ENCODE peak calls at places on chromosome 5, in nine cellular contexts. One of them, this sample, is unnamed.

GRCh38 chr5:39503148-39503547 is 78.4 kb upstream of the DAB2 start:
- DNase-seq in right cardiac atrium: peak; percentile 51
- DNase-seq in aorta: no peak
- DNase-seq in CD8-positive, alpha-beta memory T cell: no peak
- DNase-seq in CD8-positive, alpha-beta T cell: no peak
- DNase-seq in GM23248: peak; percentile 80
- DNase-seq in pancreas: no peak
- DNase-seq in kidney: no peak
- DNase-seq in mesenchymal stem cell: peak; percentile 71
- DNase-seq in this sample: no peak

GRCh38 chr5:143759368-143760136 is 52.4 kb upstream of the HMHB1 start:
- DNase-seq in right cardiac atrium: no peak
- DNase-seq in aorta: no peak
- DNase-seq in CD8-positive, alpha-beta memory T cell: no peak
- DNase-seq in CD8-positive, alpha-beta T cell: no peak
- DNase-seq in GM23248: peak; percentile 37
- DNase-seq in pancreas: no peak
- DNase-seq in kidney: no peak
- DNase-seq in mesenchymal stem cell: no peak
- DNase-seq in this sample: no peak

GRCh38 chr5:72032769-72033168 is 74.5 kb upstream of the MAP1B start:
- DNase-seq in right cardiac atrium: no peak
- DNase-seq in aorta: no peak
- DNase-seq in CD8-positive, alpha-beta memory T cell: no peak
- DNase-seq in CD8-positive, alpha-beta T cell: no peak
- DNase-seq in GM23248: no peak
- DNase-seq in pancreas: no peak
- DNase-seq in kidney: no peak
- DNase-seq in mesenchymal stem cell: no peak
- DNase-seq in this sample: no peak

GRCh38 chr5:82635561-82636288 is 357.6 kb upstream of the RPS23 start:
- DNase-seq in right cardiac atrium: no peak
- DNase-seq in aorta: no peak
- DNase-seq in CD8-positive, alpha-beta memory T cell: no peak
- DNase-seq in CD8-positive, alpha-beta T cell: no peak
- DNase-seq in GM23248: peak; percentile 68
- DNase-seq in pancreas: peak; percentile 16
- DNase-seq in kidney: no peak
- DNase-seq in mesenchymal stem cell: no peak
- DNase-seq in this sample: no peak

GRCh38 chr5:181221105-181221791 is 1.8 kb upstream of the TRIM41 start:
- DNase-seq in right cardiac atrium: peak; percentile 73
- DNase-seq in aorta: no peak
- DNase-seq in CD8-positive, alpha-beta memory T cell: peak; percentile 59
- DNase-seq in CD8-positive, alpha-beta T cell: peak; percentile 71
- DNase-seq in GM23248: no peak
- DNase-seq in pancreas: peak; percentile 26
- DNase-seq in kidney: no peak
- DNase-seq in mesenchymal stem cell: no peak
- DNase-seq in this sample: no peak

GRCh38 chr5:95810305-95811125 is 12.0 kb downstream of the GLRX start:
- DNase-seq in right cardiac atrium: no peak
- DNase-seq in aorta: no peak
- DNase-seq in CD8-positive, alpha-beta memory T cell: no peak
- DNase-seq in CD8-positive, alpha-beta T cell: no peak
- DNase-seq in GM23248: no peak
- DNase-seq in pancreas: no peak
- DNase-seq in kidney: no peak
- DNase-seq in mesenchymal stem cell: peak; percentile 42
- DNase-seq in this sample: no peak

GRCh38 chr5:172414618-172415599 is 39.4 kb downstream of the SH3PXD2B start:
- DNase-seq in right cardiac atrium: peak; percentile 86
- DNase-seq in aorta: peak; percentile 83
- DNase-seq in CD8-positive, alpha-beta memory T cell: no peak
- DNase-seq in CD8-positive, alpha-beta T cell: no peak
- DNase-seq in GM23248: peak; percentile 83
- DNase-seq in pancreas: peak; percentile 58
- DNase-seq in kidney: no peak
- DNase-seq in mesenchymal stem cell: no peak
- DNase-seq in this sample: peak; percentile 51

GRCh38 chr5:141512390-141513020 is 23.6 kb downstream of the PCDHGC5 start:
- DNase-seq in right cardiac atrium: peak; percentile 94
- DNase-seq in aorta: peak; percentile 95
- DNase-seq in CD8-positive, alpha-beta memory T cell: peak; percentile 81
- DNase-seq in CD8-positive, alpha-beta T cell: peak; percentile 91
- DNase-seq in GM23248: peak; percentile 78
- DNase-seq in pancreas: peak; percentile 76
- DNase-seq in kidney: peak; percentile 90
- DNase-seq in mesenchymal stem cell: peak; percentile 65
- DNase-seq in this sample: peak; percentile 90

GRCh38 chr5:179257190-179257741 is 88.0 kb downstream of the ADAMTS2 start:
- DNase-seq in right cardiac atrium: peak; percentile 72
- DNase-seq in aorta: peak; percentile 73
- DNase-seq in CD8-positive, alpha-beta memory T cell: no peak
- DNase-seq in CD8-positive, alpha-beta T cell: no peak
- DNase-seq in GM23248: no peak
- DNase-seq in pancreas: no peak
- DNase-seq in kidney: peak; percentile 73
- DNase-seq in mesenchymal stem cell: no peak
- DNase-seq in this sample: peak; percentile 47

GRCh38 chr5:144467795-144468194 is 297.1 kb downstream of the KCTD16 start:
- DNase-seq in right cardiac atrium: no peak
- DNase-seq in aorta: no peak
- DNase-seq in CD8-positive, alpha-beta memory T cell: no peak
- DNase-seq in CD8-positive, alpha-beta T cell: no peak
- DNase-seq in GM23248: peak; percentile 59
- DNase-seq in pancreas: peak; percentile 19
- DNase-seq in kidney: no peak
- DNase-seq in mesenchymal stem cell: peak; percentile 67
- DNase-seq in this sample: no peak

GRCh38 chr5:472656-473343 is 29.8 kb downstream of the EXOC3 start:
- DNase-seq in right cardiac atrium: peak; percentile 96
- DNase-seq in aorta: peak; percentile 97
- DNase-seq in CD8-positive, alpha-beta memory T cell: peak; percentile 89
- DNase-seq in CD8-positive, alpha-beta T cell: peak; percentile 93
- DNase-seq in GM23248: peak; percentile 94
- DNase-seq in pancreas: peak; percentile 84
- DNase-seq in kidney: peak; percentile 96
- DNase-seq in mesenchymal stem cell: peak; percentile 79
- DNase-seq in this sample: peak; percentile 89

GRCh38 chr5:1505506-1506241 is 18.1 kb downstream of the LPCAT1 start:
- DNase-seq in right cardiac atrium: peak; percentile 56
- DNase-seq in aorta: peak; percentile 70
- DNase-seq in CD8-positive, alpha-beta memory T cell: no peak
- DNase-seq in CD8-positive, alpha-beta T cell: no peak
- DNase-seq in GM23248: no peak
- DNase-seq in pancreas: no peak
- DNase-seq in kidney: peak; percentile 72
- DNase-seq in mesenchymal stem cell: no peak
- DNase-seq in this sample: peak; percentile 37

GRCh38 chr5:129410488-129410887 is 49.6 kb upstream of the ADAMTS19 start:
- DNase-seq in right cardiac atrium: no peak
- DNase-seq in aorta: no peak
- DNase-seq in CD8-positive, alpha-beta memory T cell: no peak
- DNase-seq in CD8-positive, alpha-beta T cell: no peak
- DNase-seq in GM23248: no peak
- DNase-seq in pancreas: no peak
- DNase-seq in kidney: no peak
- DNase-seq in mesenchymal stem cell: no peak
- DNase-seq in this sample: no peak

GRCh38 chr5:1312993-1313833 is 18.3 kb upstream of the TERT start:
- DNase-seq in right cardiac atrium: no peak
- DNase-seq in aorta: peak; percentile 74
- DNase-seq in CD8-positive, alpha-beta memory T cell: peak; percentile 36
- DNase-seq in CD8-positive, alpha-beta T cell: peak; percentile 69
- DNase-seq in GM23248: no peak
- DNase-seq in pancreas: no peak
- DNase-seq in kidney: peak; percentile 53
- DNase-seq in mesenchymal stem cell: no peak
- DNase-seq in this sample: no peak

GRCh38 chr5:174355995-174356394 is 310.5 kb downstream of the NSG2 start:
- DNase-seq in right cardiac atrium: no peak
- DNase-seq in aorta: no peak
- DNase-seq in CD8-positive, alpha-beta memory T cell: no peak
- DNase-seq in CD8-positive, alpha-beta T cell: no peak
- DNase-seq in GM23248: no peak
- DNase-seq in pancreas: no peak
- DNase-seq in kidney: no peak
- DNase-seq in mesenchymal stem cell: no peak
- DNase-seq in this sample: no peak

GRCh38 chr5:68661237-68661636 is 432.6 kb upstream of the SLC30A5 start:
- DNase-seq in right cardiac atrium: peak; percentile 52
- DNase-seq in aorta: no peak
- DNase-seq in CD8-positive, alpha-beta memory T cell: no peak
- DNase-seq in CD8-positive, alpha-beta T cell: no peak
- DNase-seq in GM23248: peak; percentile 57
- DNase-seq in pancreas: no peak
- DNase-seq in kidney: no peak
- DNase-seq in mesenchymal stem cell: peak; percentile 33
- DNase-seq in this sample: no peak

GRCh38 chr5:138360941-138361452 is 8.5 kb downstream of the KDM3B start:
- DNase-seq in right cardiac atrium: no peak
- DNase-seq in aorta: no peak
- DNase-seq in CD8-positive, alpha-beta memory T cell: no peak
- DNase-seq in CD8-positive, alpha-beta T cell: no peak
- DNase-seq in GM23248: no peak
- DNase-seq in pancreas: no peak
- DNase-seq in kidney: no peak
- DNase-seq in mesenchymal stem cell: no peak
- DNase-seq in this sample: no peak

GRCh38 chr5:157219491-157220271 is 39.0 kb downstream of the ITK start:
- DNase-seq in right cardiac atrium: no peak
- DNase-seq in aorta: no peak
- DNase-seq in CD8-positive, alpha-beta memory T cell: no peak
- DNase-seq in CD8-positive, alpha-beta T cell: no peak
- DNase-seq in GM23248: peak; percentile 39
- DNase-seq in pancreas: no peak
- DNase-seq in kidney: no peak
- DNase-seq in mesenchymal stem cell: no peak
- DNase-seq in this sample: no peak

GRCh38 chr5:111676926-111677415 is 80.0 kb downstream of the NREP start:
- DNase-seq in right cardiac atrium: no peak
- DNase-seq in aorta: no peak
- DNase-seq in CD8-positive, alpha-beta memory T cell: no peak
- DNase-seq in CD8-positive, alpha-beta T cell: no peak
- DNase-seq in GM23248: peak; percentile 67
- DNase-seq in pancreas: no peak
- DNase-seq in kidney: no peak
- DNase-seq in mesenchymal stem cell: no peak
- DNase-seq in this sample: no peak
- H3K4me1 ChIP-seq in right cardiac atrium: peaks cover 2% of the 10 kb centered on the region
- H3K4me1 ChIP-seq in aorta: peaks cover 3% of the 10 kb centered on the region
- H3K4me1 ChIP-seq in CD8-positive, alpha-beta memory T cell: no peaks in the 10 kb centered on the region
- H3K4me1 ChIP-seq in CD8-positive, alpha-beta T cell: no peaks in the 10 kb centered on the region
- H3K4me1 ChIP-seq in GM23248: peaks cover 45% of the 10 kb centered on the region
- H3K4me1 ChIP-seq in pancreas: peaks cover 7% of the 10 kb centered on the region
- H3K4me1 ChIP-seq in kidney: peaks cover 9% of the 10 kb centered on the region
- H3K4me1 ChIP-seq in mesenchymal stem cell: peaks cover 10% of the 10 kb centered on the region
- H3K4me1 ChIP-seq in this sample: peaks cover 18% of the 10 kb centered on the region

GRCh38 chr5:56480305-56481146 is 247.4 kb upstream of the ANKRD55 start:
- DNase-seq in right cardiac atrium: peak; percentile 89
- DNase-seq in aorta: peak; percentile 86
- DNase-seq in CD8-positive, alpha-beta memory T cell: no peak
- DNase-seq in CD8-positive, alpha-beta T cell: no peak
- DNase-seq in GM23248: peak; percentile 86
- DNase-seq in pancreas: peak; percentile 50
- DNase-seq in kidney: peak; percentile 91
- DNase-seq in mesenchymal stem cell: peak; percentile 76
- DNase-seq in this sample: peak; percentile 53
- H3K27ac ChIP-seq in right cardiac atrium: peak overlapping the region; percentile 94
- H3K27ac ChIP-seq in aorta: peak overlapping the region; percentile 94
- H3K27ac ChIP-seq in CD8-positive, alpha-beta memory T cell: no peak overlapping the region
- H3K27ac ChIP-seq in CD8-positive, alpha-beta T cell: no peak overlapping the region
- H3K27ac ChIP-seq in GM23248: peak overlapping the region; percentile 41
- H3K27ac ChIP-seq in pancreas: peak overlapping the region; percentile 81
- H3K27ac ChIP-seq in kidney: peak overlapping the region; percentile 89
- H3K27ac ChIP-seq in mesenchymal stem cell: peak overlapping the region; percentile 69
- H3K27ac ChIP-seq in this sample: peak overlapping the region; percentile 81

DNA sequence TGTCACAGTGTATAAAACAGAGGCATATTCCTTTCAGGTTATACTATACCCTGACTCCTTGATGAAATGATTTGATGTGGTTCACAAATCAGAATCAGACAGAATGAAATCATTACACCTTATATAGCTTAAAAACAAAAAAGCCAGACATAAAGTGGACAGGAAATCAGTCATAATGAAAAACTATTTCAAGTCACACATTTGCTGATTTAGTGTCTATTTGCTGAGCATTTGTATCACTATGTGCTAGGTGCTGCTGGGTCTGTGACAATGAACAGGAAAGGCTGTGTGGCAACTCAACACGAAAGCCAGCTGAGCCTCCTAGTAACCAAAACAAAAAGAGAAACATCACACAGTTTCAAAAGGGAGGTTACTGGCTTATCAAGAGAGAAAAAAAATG is 194.0 kb downstream of the EFNA5 start:
- DNase-seq in right cardiac atrium: peak; percentile 38
- DNase-seq in aorta: no peak
- DNase-seq in CD8-positive, alpha-beta memory T cell: peak; percentile 27
- DNase-seq in CD8-positive, alpha-beta T cell: no peak
- DNase-seq in GM23248: no peak
- DNase-seq in pancreas: no peak
- DNase-seq in kidney: no peak
- DNase-seq in mesenchymal stem cell: peak; percentile 75
- DNase-seq in this sample: no peak
- H3K4me1 ChIP-seq in right cardiac atrium: peaks cover 1% of the 10 kb centered on the region
- H3K4me1 ChIP-seq in aorta: peaks cover 3% of the 10 kb centered on the region
- H3K4me1 ChIP-seq in CD8-positive, alpha-beta memory T cell: peaks cover 38% of the 10 kb centered on the region
- H3K4me1 ChIP-seq in CD8-positive, alpha-beta T cell: peaks cover 13% of the 10 kb centered on the region
- H3K4me1 ChIP-seq in GM23248: no peaks in the 10 kb centered on the region
- H3K4me1 ChIP-seq in pancreas: peaks cover 11% of the 10 kb centered on the region
- H3K4me1 ChIP-seq in kidney: no peaks in the 10 kb centered on the region
- H3K4me1 ChIP-seq in mesenchymal stem cell: peaks cover 4% of the 10 kb centered on the region
- H3K4me1 ChIP-seq in this sample: no peaks in the 10 kb centered on the region

DNA sequence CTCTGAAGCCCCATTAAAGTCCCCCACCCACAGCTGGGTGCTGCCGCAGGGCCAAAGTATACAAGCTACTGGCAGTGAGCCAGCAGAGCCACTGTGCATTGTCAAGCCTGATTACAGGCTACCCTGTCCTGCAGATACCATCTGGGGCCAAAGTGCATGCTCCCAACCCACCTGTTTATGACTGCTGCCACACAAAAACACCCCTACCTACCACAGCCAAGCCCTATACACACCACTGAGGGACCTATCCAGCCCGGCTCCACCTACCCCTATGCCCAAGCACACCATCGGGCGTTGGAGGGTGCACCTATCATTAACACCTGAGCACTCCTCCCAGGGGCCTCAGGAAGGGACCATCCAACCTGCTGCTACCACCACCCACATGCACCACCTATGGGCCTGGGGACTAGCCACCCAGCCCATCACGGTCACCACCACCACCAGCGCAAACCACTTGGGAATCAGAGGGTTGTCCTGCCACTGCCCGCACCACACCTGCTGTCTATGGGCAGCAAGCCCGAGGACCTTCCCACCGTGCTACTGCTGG is 105.0 kb downstream of the PLPP1 start:
- DNase-seq in right cardiac atrium: peak; percentile 68
- DNase-seq in aorta: no peak
- DNase-seq in CD8-positive, alpha-beta memory T cell: no peak
- DNase-seq in CD8-positive, alpha-beta T cell: no peak
- DNase-seq in GM23248: no peak
- DNase-seq in pancreas: no peak
- DNase-seq in kidney: no peak
- DNase-seq in mesenchymal stem cell: no peak
- DNase-seq in this sample: no peak
- H3K27ac ChIP-seq in right cardiac atrium: no peak overlapping the region
- H3K27ac ChIP-seq in aorta: no peak overlapping the region
- H3K27ac ChIP-seq in CD8-positive, alpha-beta memory T cell: no peak overlapping the region
- H3K27ac ChIP-seq in CD8-positive, alpha-beta T cell: no peak overlapping the region
- H3K27ac ChIP-seq in GM23248: no peak overlapping the region
- H3K27ac ChIP-seq in pancreas: no peak overlapping the region
- H3K27ac ChIP-seq in kidney: no peak overlapping the region
- H3K27ac ChIP-seq in mesenchymal stem cell: no peak overlapping the region
- H3K27ac ChIP-seq in this sample: no peak overlapping the region

This sample was measured in psoas muscle.